ENCODE peak calls at places on chromosomes 5 and 9, in ten cellular contexts. C is H7; W is bronchial epithelial cell; H is activated T-helper 9 cell treated with anti-CD3 and anti-CD28 coated beads, Interleukin-2, amount 50 U/mL, for 16 hours; O is stimulated activated CD4-positive, alpha-beta T cell treated with anti-CD3 and anti-CD28 coated beads, Interleukin-15, amount 100 ng/mL, for 24 hours; G is HepG2; K is uterus; S is fibroblast of mammary gland; Q is activated T-cell treated with anti-CD3 and anti-CD28 coated beads for 1 hour; B is type B pancreatic cell. T is an unnamed sample.

GRCh38 chr9:75197521-75197920 is 109.2 kb downstream of the OSTF1 start:
- DNase-seq in C (no peak), W (no peak), H (no peak), O (no peak), G (no peak), K (no peak), S (peak), Q (no peak), B (no peak), T (no peak)

GRCh38 chr5:643351-643801 is 31.2 kb downstream of the CEP72 start:
- DNase-seq in C (no peak), W (no peak), H (no peak), O (no peak), G (no peak), K (no peak), S (no peak), Q (no peak), B (no peak), T (no peak)

GRCh38 chr9:99158629-99159028 is 53.7 kb downstream of the TGFBR1 start:
- DNase-seq in C (no peak), W (no peak), H (no peak), O (no peak), G (peak), K (no peak), S (no peak), Q (no peak), B (no peak), T (no peak)

GRCh38 chr9:136457326-136457725 is 17.7 kb upstream of the INPP5E start:
- DNase-seq in C (no peak), W (no peak), H (no peak), O (no peak), G (no peak), K (no peak), S (no peak), Q (no peak), B (no peak), T (no peak)

GRCh38 chr5:3833566-3833965 is 237.9 kb downstream of the IRX1 start:
- DNase-seq in C (no peak), W (peak), H (no peak), O (no peak), G (no peak), K (no peak), S (no peak), Q (no peak), B (no peak), T (no peak)

GRCh38 chr9:138100711-138101349 is 223.2 kb downstream of the CACNA1B start:
- DNase-seq in C (peak), W (no peak), H (no peak), O (no peak), G (no peak), K (no peak), S (no peak), Q (no peak), B (peak), T (no peak)

GRCh38 chr9:5292141-5292540 is 12.4 kb downstream of the RLN2 start:
- DNase-seq in C (no peak), W (no peak), H (no peak), O (no peak), G (no peak), K (no peak), S (no peak), Q (no peak), B (no peak), T (no peak)

GRCh38 chr5:89265511-89266169 is 382.7 kb upstream of the MEF2C start:
- DNase-seq in C (no peak), W (peak), H (no peak), O (no peak), G (no peak), K (no peak), S (peak), Q (no peak), B (no peak), T (no peak)

GRCh38 chr5:131303537-131303936 is 39.7 kb downstream of the CDC42SE2 start:
- DNase-seq in C (no peak), W (peak), H (no peak), O (no peak), G (no peak), K (no peak), S (peak), Q (no peak), B (no peak), T (no peak)

GRCh38 chr5:83957188-83957587 is 236.5 kb upstream of the HAPLN1 start:
- DNase-seq in C (no peak), W (peak), H (no peak), O (no peak), G (no peak), K (no peak), S (peak), Q (no peak), B (no peak), T (no peak)

GRCh38 chr9:108477538-108478006 is 378.2 kb downstream of the ACTL7B start:
- DNase-seq in C (no peak), W (peak), H (no peak), O (no peak), G (peak), K (no peak), S (peak), Q (no peak), B (no peak), T (no peak)

GRCh38 chr9:38681747-38682227 is 38.1 kb downstream of the FAM240B start:
- DNase-seq in C (no peak), W (peak), H (no peak), O (no peak), G (no peak), K (no peak), S (peak), Q (no peak), B (no peak), T (no peak)

GRCh38 chr9:86099695-86100364 is 472 bp upstream of the GOLM1 start:
- DNase-seq in C (peak), W (peak), H (no peak), O (peak), G (no peak), K (peak), S (peak), Q (no peak), B (no peak), T (peak)

GRCh38 chr9:83406901-83407300 is 131.3 kb downstream of the FRMD3 start:
- DNase-seq in C (no peak), W (no peak), H (no peak), O (no peak), G (no peak), K (no peak), S (no peak), Q (no peak), B (no peak), T (no peak)

GRCh38 chr9:79046401-79046800 is 525.4 kb upstream of the TLE4 start:
- DNase-seq in C (no peak), W (peak), H (no peak), O (no peak), G (no peak), K (no peak), S (no peak), Q (no peak), B (no peak), T (no peak)

GRCh38 chr5:124102491-124102890 is 590.5 kb downstream of the CSNK1G3 start:
- DNase-seq in C (no peak), W (no peak), H (no peak), O (no peak), G (no peak), K (no peak), S (peak), Q (no peak), B (no peak), T (no peak)

GRCh38 chr9:124940521-124940893 is 376 bp downstream of the GOLGA1 start:
- DNase-seq in C (no peak), W (peak), H (no peak), O (no peak), G (no peak), K (no peak), S (no peak), Q (no peak), B (no peak), T (no peak)

GRCh38 chr5:80034962-80035821 is at the start of gene THBS4:
- DNase-seq in C (peak), W (no peak), H (no peak), O (peak), G (no peak), K (no peak), S (no peak), Q (no peak), B (no peak), T (no peak)

GRCh38 chr5:143205386-143205785 is 198.1 kb downstream of the NR3C1 start:
- DNase-seq in C (no peak), W (peak), H (no peak), O (no peak), G (no peak), K (no peak), S (peak), Q (no peak), B (no peak), T (no peak)

GRCh38 chr5:103283120-103283519 is 24.6 kb downstream of the MACIR start:
- DNase-seq in C (no peak), W (no peak), H (no peak), O (no peak), G (no peak), K (no peak), S (no peak), Q (no peak), B (no peak), T (no peak)

GRCh38 chr9:14813336-14814020 is 90.9 kb upstream of the CER1 start:
- DNase-seq in C (no peak), W (no peak), H (no peak), O (no peak), G (no peak), K (no peak), S (peak), Q (no peak), B (no peak), T (no peak)

GRCh38 chr5:133460172-133460758 is 152.1 kb downstream of the FSTL4 start:
- DNase-seq in C (peak), W (peak), H (no peak), O (peak), G (no peak), K (no peak), S (peak), Q (peak), B (no peak), T (no peak)

GRCh38 chr9:127742435-127743088 is 7.5 kb upstream of the TOR2A start:
- DNase-seq in C (peak), W (peak), H (no peak), O (no peak), G (no peak), K (peak), S (peak), Q (no peak), B (peak), T (peak)

GRCh38 chr5:172798422-172799215 is 27.6 kb upstream of the DUSP1 start:
- DNase-seq in C (no peak), W (peak), H (no peak), O (no peak), G (no peak), K (peak), S (peak), Q (no peak), B (no peak), T (peak)

GRCh38 chr5:119393746-119394145 is 37.9 kb downstream of the TNFAIP8 start:
- DNase-seq in C (no peak), W (peak), H (no peak), O (no peak), G (no peak), K (no peak), S (peak), Q (no peak), B (no peak), T (no peak)

GRCh38 chr5:73968729-73969128 is 342.7 kb downstream of the ARHGEF28 start:
- DNase-seq in C (no peak), W (no peak), H (no peak), O (no peak), G (no peak), K (no peak), S (no peak), Q (no peak), B (no peak), T (no peak)

GRCh38 chr5:169531631-169532030 is 51.9 kb upstream of the SPDL1 start:
- DNase-seq in C (no peak), W (no peak), H (no peak), O (no peak), G (no peak), K (no peak), S (peak), Q (no peak), B (no peak), T (no peak)

GRCh38 chr5:22669345-22669744 is 183.8 kb downstream of the CDH12 start:
- DNase-seq in C (no peak), W (no peak), H (no peak), O (no peak), G (no peak), K (no peak), S (peak), Q (no peak), B (no peak), T (no peak)

GRCh38 chr5:2895876-2896275 is 144.4 kb upstream of the IRX2 start:
- DNase-seq in C (no peak), W (no peak), H (no peak), O (no peak), G (no peak), K (no peak), S (no peak), Q (no peak), B (peak), T (peak)

GRCh38 chr9:16321461-16322119 is 548.9 kb downstream of the BNC2 start:
- DNase-seq in C (no peak), W (peak), H (no peak), O (no peak), G (no peak), K (no peak), S (peak), Q (no peak), B (no peak), T (peak)

GRCh38 chr5:84242286-84242685 is 142.4 kb downstream of the EDIL3 start:
- DNase-seq in C (no peak), W (peak), H (no peak), O (no peak), G (no peak), K (no peak), S (peak), Q (no peak), B (no peak), T (no peak)

GRCh38 chr5:134127376-134127861 is 12.9 kb downstream of the TCF7 start:
- DNase-seq in C (no peak), W (peak), H (no peak), O (peak), G (no peak), K (no peak), S (peak), Q (no peak), B (no peak), T (no peak)

GRCh38 chr5:80057121-80057520 is 22.0 kb downstream of the THBS4 start:
- DNase-seq in C (no peak), W (no peak), H (no peak), O (no peak), G (no peak), K (no peak), S (no peak), Q (no peak), B (no peak), T (no peak)

GRCh38 chr5:180599981-180600553 is 8.8 kb upstream of the SCGB3A1 start:
- DNase-seq in C (peak), W (no peak), H (no peak), O (no peak), G (no peak), K (no peak), S (no peak), Q (no peak), B (peak), T (peak)

GRCh38 chr5:50476549-50476948 is 35.5 kb upstream of the EMB start:
- DNase-seq in C (no peak), W (no peak), H (no peak), O (no peak), G (no peak), K (no peak), S (no peak), Q (no peak), B (no peak), T (no peak)

GRCh38 chr5:152642406-152642805 is 237.3 kb upstream of the NMUR2 start:
- DNase-seq in C (no peak), W (no peak), H (no peak), O (no peak), G (no peak), K (no peak), S (no peak), Q (no peak), B (no peak), T (no peak)

GRCh38 chr9:93148721-93149120 is 14.7 kb upstream of the NINJ1 start:
- DNase-seq in C (no peak), W (no peak), H (no peak), O (no peak), G (no peak), K (no peak), S (no peak), Q (no peak), B (no peak), T (no peak)

GRCh38 chr5:120463991-120464626 is at the start of gene PRR16:
- DNase-seq in C (peak), W (peak), H (no peak), O (peak), G (no peak), K (peak), S (peak), Q (no peak), B (peak), T (no peak)

T was measured in lower leg skin.